ENCODE peak calls at places on chromosomes 16 and 17, in five cellular contexts. G is esophagus squamous epithelium, E is neuronal stem cell, P is AG04449, Z is A549. U is an unnamed sample.

GRCh38 chr17:50087246-50087911 is 7.8 kb upstream of the PDK2 start:
- DNase-seq in G (no peak), E (peak), P (no peak), Z (peak), U (peak)

GRCh38 chr16:55367301-55367745 is 43.3 kb downstream of the IRX6 start:
- DNase-seq in G (no peak), E (no peak), P (peak), Z (no peak), U (no peak)

GRCh38 chr17:67110619-67111018 is 66.3 kb downstream of the CACNG1 start:
- DNase-seq in G (no peak), E (no peak), P (no peak), Z (no peak), U (no peak)

GRCh38 chr17:51119415-51120356 is 982 bp downstream of the SPAG9 start:
- DNase-seq in G (no peak), E (peak), P (no peak), Z (peak), U (peak)

GRCh38 chr17:62601438-62601837 is 26.0 kb upstream of the MRC2 start:
- DNase-seq in G (no peak), E (no peak), P (no peak), Z (no peak), U (no peak)

GRCh38 chr16:24610421-24610765 is 71.0 kb downstream of the RBBP6 start:
- DNase-seq in G (no peak), E (peak), P (no peak), Z (no peak), U (no peak)

GRCh38 chr16:12392585-12393089 is 411.1 kb downstream of the CPPED1 start:
- DNase-seq in G (no peak), E (no peak), P (no peak), Z (no peak), U (no peak)

GRCh38 chr16:57814896-57815295 is 12.6 kb upstream of the KIFC3 start:
- DNase-seq in G (no peak), E (no peak), P (no peak), Z (no peak), U (no peak)

GRCh38 chr17:78379134-78379497 is 667 bp downstream of the PGS1 start:
- DNase-seq in G (no peak), E (no peak), P (no peak), Z (no peak), U (no peak)

GRCh38 chr17:75366432-75366831 is 39.0 kb downstream of the GRB2 start:
- DNase-seq in G (no peak), E (no peak), P (no peak), Z (no peak), U (no peak)

GRCh38 chr16:56226840-56227525 is 35.7 kb downstream of the GNAO1 start:
- DNase-seq in G (no peak), E (no peak), P (no peak), Z (no peak), U (no peak)

GRCh38 chr17:79082311-79083190 is 7.9 kb downstream of the ENGASE start:
- DNase-seq in G (no peak), E (peak), P (no peak), Z (peak), U (no peak)

GRCh38 chr17:19958023-19958422 is 19.6 kb downstream of the AKAP10 start:
- DNase-seq in G (no peak), E (peak), P (peak), Z (peak), U (no peak)

GRCh38 chr17:46191332-46192210 is 1.7 kb downstream of the KANSL1 start:
- DNase-seq in G (no peak), E (peak), P (no peak), Z (peak), U (peak)

GRCh38 chr17:7280519-7281073 is 922 bp upstream of the SLC2A4 start:
- DNase-seq in G (no peak), E (peak), P (no peak), Z (peak), U (peak)

GRCh38 chr16:22213801-22214200 is 7.7 kb downstream of the EEF2K start:
- DNase-seq in G (no peak), E (no peak), P (no peak), Z (no peak), U (no peak)

GRCh38 chr17:80045703-80046102 is 9.3 kb downstream of the CCDC40 start:
- DNase-seq in G (no peak), E (no peak), P (no peak), Z (no peak), U (no peak)

GRCh38 chr17:76123749-76124581 is 17.1 kb downstream of the FOXJ1 start:
- DNase-seq in G (no peak), E (no peak), P (no peak), Z (no peak), U (no peak)

GRCh38 chr16:57029161-57030160 is 40.1 kb downstream of the NLRC5 start:
- DNase-seq in G (no peak), E (no peak), P (no peak), Z (no peak), U (no peak)

GRCh38 chr17:9053406-9053805 is 32.1 kb downstream of the NTN1 start:
- DNase-seq in G (no peak), E (no peak), P (no peak), Z (no peak), U (no peak)

GRCh38 chr16:88301431-88301830 is 81.3 kb upstream of the ZNF469 start:
- DNase-seq in G (no peak), E (no peak), P (no peak), Z (no peak), U (no peak)

GRCh38 chr17:64128787-64129514 is 993 bp downstream of the ERN1 start:
- DNase-seq in G (no peak), E (no peak), P (no peak), Z (peak), U (peak)

GRCh38 chr17:81295678-81296381 is 723 bp upstream of the SLC38A10 start:
- DNase-seq in G (no peak), E (no peak), P (no peak), Z (peak), U (no peak)

GRCh38 chr17:1916339-1916738 is 86.5 kb downstream of the RPA1 start:
- DNase-seq in G (no peak), E (no peak), P (no peak), Z (no peak), U (no peak)

GRCh38 chr17:74840989-74841666 is 18.6 kb downstream of the GRIN2C start:
- DNase-seq in G (no peak), E (no peak), P (no peak), Z (no peak), U (peak)

GRCh38 chr16:27267037-27267677 is 1.4 kb downstream of the NSMCE1 start:
- DNase-seq in G (no peak), E (no peak), P (no peak), Z (no peak), U (no peak)

GRCh38 chr17:82227629-82228277 is 1.1 kb upstream of the SLC16A3 start:
- DNase-seq in G (no peak), E (no peak), P (no peak), Z (no peak), U (no peak)

GRCh38 chr16:57622361-57623250 is 5.8 kb upstream of the ADGRG1 start:
- DNase-seq in G (no peak), E (no peak), P (no peak), Z (peak), U (peak)

GRCh38 chr17:67139784-67140665 is 95.7 kb downstream of the CACNG1 start:
- DNase-seq in G (no peak), E (no peak), P (no peak), Z (peak), U (no peak)

GRCh38 chr16:80369559-80369958 is 171.2 kb upstream of the DYNLRB2 start:
- DNase-seq in G (no peak), E (peak), P (peak), Z (peak), U (peak)

GRCh38 chr17:71361691-71362450 is 758.9 kb upstream of the SOX9 start:
- DNase-seq in G (no peak), E (no peak), P (no peak), Z (no peak), U (no peak)

GRCh38 chr17:78684026-78684425 is 98.0 kb downstream of the CYTH1 start:
- DNase-seq in G (no peak), E (no peak), P (no peak), Z (no peak), U (no peak)

GRCh38 chr17:41377546-41377945 is 4.6 kb downstream of the KRT34 start:
- DNase-seq in G (no peak), E (no peak), P (no peak), Z (no peak), U (no peak)

GRCh38 chr16:66036162-66036561 is 330.3 kb upstream of the CDH5 start:
- DNase-seq in G (no peak), E (no peak), P (no peak), Z (no peak), U (peak)

GRCh38 chr17:81030726-81031570 is 4.0 kb upstream of the BAIAP2 start:
- DNase-seq in G (no peak), E (no peak), P (no peak), Z (no peak), U (no peak)

GRCh38 chr16:87133966-87134945 is 182.9 kb downstream of the C16orf95 start:
- DNase-seq in G (no peak), E (no peak), P (no peak), Z (no peak), U (no peak)

GRCh38 chr16:89949121-89949742 is 677 bp downstream of the DEF8 start:
- DNase-seq in G (no peak), E (no peak), P (no peak), Z (no peak), U (no peak)

GRCh38 chr17:57544381-57544780 is 200.7 kb downstream of the CCDC182 start:
- DNase-seq in G (no peak), E (no peak), P (no peak), Z (no peak), U (no peak)

GRCh38 chr16:79134300-79134699 is 466.2 kb downstream of the MAF start:
- DNase-seq in G (no peak), E (no peak), P (no peak), Z (no peak), U (no peak)

GRCh38 chr17:48143629-48144028 is 36.1 kb downstream of the SNX11 start:
- DNase-seq in G (no peak), E (no peak), P (no peak), Z (no peak), U (peak)
- H3K4me3 ChIP-seq in G (no peak), E (no peak), P (no peak), Z (no peak), U (no peak)

GRCh38 chr17:27348196-27348595 is 54.3 kb downstream of the WSB1 start:
- DNase-seq in G (no peak), E (no peak), P (no peak), Z (no peak), U (no peak)
- H3K4me3 ChIP-seq in G (peak), E (no peak), P (no peak), Z (peak), U (no peak)

GRCh38 chr17:61436995-61437704 is 15.1 kb upstream of the TBX4 start:
- DNase-seq in G (no peak), E (no peak), P (no peak), Z (no peak), U (no peak)
- H3K4me3 ChIP-seq in G (no peak), E (no peak), P (no peak), Z (no peak), U (no peak)

GRCh38 chr16:20866792-20867191 is 33.4 kb downstream of the DCUN1D3 start:
- DNase-seq in G (no peak), E (no peak), P (no peak), Z (no peak), U (no peak)
- H3K4me3 ChIP-seq in G (no peak), E (no peak), P (no peak), Z (no peak), U (no peak)

GRCh38 chr16:50269061-50269705 is 2.8 kb downstream of the ADCY7 start:
- DNase-seq in G (no peak), E (no peak), P (no peak), Z (no peak), U (no peak)
- H3K4me3 ChIP-seq in G (no peak), E (no peak), P (no peak), Z (no peak), U (no peak)

GRCh38 chr16:68548947-68549346 is 9.9 kb downstream of the ZFP90 start:
- DNase-seq in G (no peak), E (no peak), P (no peak), Z (no peak), U (no peak)
- H3K4me3 ChIP-seq in G (no peak), E (no peak), P (no peak), Z (no peak), U (no peak)

DNA sequence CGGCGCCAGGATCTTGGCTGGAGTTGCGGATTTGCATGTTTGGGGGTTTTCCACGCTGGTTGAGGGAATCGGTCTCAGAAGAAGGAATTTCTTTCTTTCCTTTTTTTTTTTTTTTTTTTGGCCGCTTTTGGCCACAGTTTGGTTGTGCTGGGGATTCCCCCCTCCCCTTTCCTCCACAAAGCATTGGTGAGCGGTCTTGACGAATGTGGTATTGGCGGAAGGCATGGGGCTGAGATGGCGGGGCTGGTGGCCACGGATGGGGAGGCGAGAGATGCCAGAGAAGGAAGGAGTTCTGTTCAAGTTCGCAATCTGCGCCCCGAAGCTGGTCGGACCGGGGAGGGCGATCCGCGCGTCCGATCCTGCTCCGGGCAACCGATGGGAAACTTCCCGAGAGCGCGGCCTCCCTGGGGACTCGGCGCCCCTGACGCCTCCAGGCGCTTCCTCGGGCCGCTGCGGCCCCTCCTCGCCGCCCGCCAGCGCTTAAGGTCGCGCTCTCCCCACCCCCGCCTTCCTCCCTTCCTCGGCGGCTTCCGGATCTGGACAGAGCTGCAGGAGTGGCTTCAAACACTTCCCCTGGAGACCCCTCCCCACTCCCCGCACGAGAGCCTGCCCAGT is 43.2 kb downstream of the RAI1 start:
- DNase-seq in G (no peak), E (peak), P (no peak), Z (no peak), U (no peak)
- H3K4me3 ChIP-seq in G (peak), E (peak), P (peak), Z (no peak), U (peak)

GRCh38 chr16:26177438-26177837 is 485.7 kb downstream of the HS3ST4 start:
- DNase-seq in G (no peak), E (no peak), P (no peak), Z (no peak), U (no peak)
- H3K4me3 ChIP-seq in G (no peak), E (no peak), P (no peak), Z (no peak), U (no peak)

GRCh38 chr17:32488604-32489180 is 1.9 kb downstream of the CDK5R1 start:
- DNase-seq in G (no peak), E (no peak), P (no peak), Z (no peak), U (peak)

GRCh38 chr17:32489320-32490100 is 2.7 kb downstream of the CDK5R1 start:
- DNase-seq in G (no peak), E (no peak), P (no peak), Z (no peak), U (no peak)

GRCh38 chr17:32488177-32488542 is 1.4 kb downstream of the CDK5R1 start:
- DNase-seq in G (no peak), E (no peak), P (no peak), Z (no peak), U (peak)

GRCh38 chr17:32491371-32492280 is 4.8 kb downstream of the CDK5R1 start:
- DNase-seq in G (no peak), E (no peak), P (no peak), Z (no peak), U (no peak)

GRCh38 chr17:32490101-32490482 is 3.3 kb downstream of the CDK5R1 start:
- DNase-seq in G (no peak), E (no peak), P (no peak), Z (no peak), U (no peak)
- H3K4me3 ChIP-seq in G (peak), E (no peak), P (no peak), Z (no peak), U (no peak)

U was measured in lower leg skin.